ENCODE peak calls at places on chromosomes 1 and 21, in five cellular contexts. X is CD8-positive, alpha-beta T cell; T is GM12891; F is lower leg skin; M is upper lobe of left lung. P is an unnamed sample.

GRCh38 chr1:204286841-204287387 is 72.8 kb downstream of the PLEKHA6 start:
- DNase-seq in M (no peak), T (no peak), X (peak; percentile 72), F (peak; percentile 43), P (peak; percentile 61)

GRCh38 chr1:193433599-193433998 is 247.2 kb upstream of the B3GALT2 start:
- DNase-seq in F (no peak), M (no peak), X (no peak), T (no peak), P (no peak)

GRCh38 chr1:247287460-247287859 is 31.6 kb downstream of the VN1R5 start:
- DNase-seq in X (peak; percentile 43), M (no peak), F (no peak), T (no peak), P (no peak)

GRCh38 chr1:201714542-201715276 is 114.2 kb upstream of the IPO9 start:
- DNase-seq in M (no peak), X (no peak), F (peak; percentile 95), T (no peak), P (no peak)

GRCh38 chr1:155012052-155012546 is 9.5 kb downstream of the ZBTB7B start:
- DNase-seq in T (no peak), M (no peak), X (no peak), F (peak; percentile 85), P (peak; percentile 13)

GRCh38 chr1:33047290-33047689 is 10.6 kb upstream of the AK2 start:
- DNase-seq in F (no peak), T (no peak), X (no peak), M (no peak), P (no peak)

GRCh38 chr1:70745199-70745598 is 302.4 kb downstream of the PTGER3 start:
- DNase-seq in X (no peak), F (no peak), T (no peak), M (no peak), P (no peak)

GRCh38 chr1:6353948-6354658 is 39.5 kb downstream of the ACOT7 start:
- DNase-seq in T (no peak), M (no peak), X (no peak), F (no peak), P (no peak)

GRCh38 chr1:224731633-224732032 is 115.5 kb downstream of the CNIH3 start:
- DNase-seq in F (no peak), M (no peak), X (no peak), T (no peak), P (no peak)

GRCh38 chr1:36322786-36323635 is 434 bp downstream of the EVA1B start:
- DNase-seq in M (peak; percentile 90), T (peak; percentile 53), F (no peak), X (peak; percentile 58), P (peak; percentile 20)

GRCh38 chr1:228911225-228911624 is 175.9 kb downstream of the RHOU start:
- DNase-seq in M (no peak), T (no peak), F (no peak), X (no peak), P (no peak)

GRCh38 chr1:172726740-172727139 is 67.8 kb downstream of the FASLG start:
- DNase-seq in X (no peak), T (no peak), M (no peak), F (no peak), P (no peak)

GRCh38 chr1:107865627-107866026 is 99.4 kb downstream of the VAV3 start:
- DNase-seq in F (no peak), X (no peak), M (no peak), T (no peak), P (no peak)

GRCh38 chr1:221620437-221621384 is 121.2 kb downstream of the DUSP10 start:
- DNase-seq in F (no peak), X (no peak), M (no peak), T (no peak), P (no peak)

GRCh38 chr1:246274191-246274590 is 232.9 kb downstream of the SMYD3 start:
- DNase-seq in T (no peak), X (no peak), M (no peak), F (no peak), P (no peak)

GRCh38 chr1:162171078-162171477 is 101.6 kb downstream of the NOS1AP start:
- DNase-seq in F (no peak), M (no peak), T (no peak), X (no peak), P (no peak)

GRCh38 chr1:116483481-116484309 is 87.1 kb downstream of the CD58 start:
- DNase-seq in T (no peak), M (no peak), X (no peak), F (no peak), P (no peak)

GRCh38 chr1:8817413-8818324 is at the start of gene RERE:
- DNase-seq in X (peak; percentile 99), M (peak; percentile 99), T (peak; percentile 96), F (peak; percentile 91), P (peak; percentile 95)

GRCh38 chr1:118115567-118116272 is 69.3 kb downstream of the SPAG17 start:
- DNase-seq in M (no peak), T (no peak), F (no peak), X (no peak), P (no peak)

GRCh38 chr1:180231506-180232420 is 1.7 kb downstream of the LHX4 start:
- DNase-seq in M (peak; percentile 83), F (no peak), X (no peak), T (no peak), P (no peak)

GRCh38 chr1:37667023-37667769 is 25.1 kb upstream of the CDCA8 start:
- DNase-seq in X (no peak), T (no peak), F (no peak), M (peak; percentile 51), P (no peak)

GRCh38 chr1:18279713-18280074 is 172.1 kb downstream of the IGSF21 start:
- DNase-seq in X (no peak), T (no peak), M (peak; percentile 54), F (no peak), P (no peak)

GRCh38 chr1:42013881-42014470 is 95.3 kb upstream of the HIVEP3 start:
- DNase-seq in F (peak; percentile 19), M (no peak), X (no peak), T (no peak), P (no peak)

GRCh38 chr1:40030528-40031135 is 9.9 kb upstream of the CAP1 start:
- DNase-seq in M (no peak), F (no peak), T (no peak), X (no peak), P (no peak)

GRCh38 chr1:55053265-55053954 is 14.1 kb downstream of the PCSK9 start:
- DNase-seq in M (no peak), T (no peak), X (no peak), F (no peak), P (no peak)

GRCh38 chr1:3543076-3544049 is 67.9 kb downstream of the MEGF6 start:
- DNase-seq in X (no peak), F (no peak), M (peak; percentile 89), T (no peak), P (no peak)

GRCh38 chr1:221689138-221689537 is 52.8 kb downstream of the DUSP10 start:
- DNase-seq in T (no peak), M (no peak), X (no peak), F (no peak), P (no peak)

GRCh38 chr1:6603851-6604558 is 1.3 kb upstream of the KLHL21 start:
- DNase-seq in T (no peak), X (peak; percentile 70), F (peak; percentile 65), M (peak; percentile 84), P (no peak)

GRCh38 chr1:19476440-19477190 is 8.7 kb downstream of the CAPZB start:
- DNase-seq in M (no peak), T (no peak), X (peak; percentile 60), F (no peak), P (peak; percentile 41)

GRCh38 chr1:217076902-217077301 is 353.7 kb upstream of the ESRRG start:
- DNase-seq in T (no peak), F (no peak), X (no peak), M (no peak), P (no peak)

GRCh38 chr21:31894441-31894840 is 21.6 kb downstream of the HUNK start:
- DNase-seq in T (no peak), F (no peak), X (no peak), M (no peak), P (no peak)

GRCh38 chr1:185561629-185562028 is 172.6 kb upstream of the HMCN1 start:
- DNase-seq in F (no peak), M (no peak), X (no peak), T (no peak), P (peak; percentile 60)

P was measured in stimulated activated naive CD4-positive, alpha-beta T cell.